ENCODE peak calls at places on chromosomes 13 and 19, in ten cellular contexts. E is pancreas; R is uterus; S is iPS DF 6.9; F is neuronal stem cell; Y is breast epithelium; A is aorta; H is psoas muscle; X is CD8-positive, alpha-beta memory T cell; O is left ventricle myocardium inferior. N is an unnamed sample. For H3K36me3 and H3K4me1, the result is how much of the 10 kb centered on the place peaks cover.

GRCh38 chr13:67063036-67063435 is 167.1 kb downstream of the PCDH9 start:
- DNase-seq in O (no peak), X (no peak), R (no peak), E (no peak), S (no peak), A (no peak), Y (peak), H (no peak), F (no peak), N (no peak)

GRCh38 chr19:51479531-51480331 is 1.4 kb downstream of the CEACAM18 start:
- DNase-seq in H (no peak), F (no peak), R (no peak), E (no peak), X (no peak), S (no peak), A (no peak), Y (no peak), O (no peak), N (no peak)

GRCh38 chr19:53868091-53868891 is 608 bp downstream of the MYADM start:
- DNase-seq in E (peak), R (peak), F (no peak), S (no peak), O (peak), H (peak), Y (peak), A (peak), X (peak), N (peak)

GRCh38 chr19:16193466-16193865 is 4.2 kb upstream of the AP1M1 start:
- DNase-seq in R (no peak), F (no peak), S (no peak), Y (no peak), H (no peak), E (no peak), O (no peak), X (no peak), A (no peak), N (peak)

GRCh38 chr13:109939838-109940237 is 153.5 kb upstream of the IRS2 start:
- DNase-seq in F (no peak), R (no peak), A (no peak), X (no peak), H (no peak), O (no peak), Y (no peak), E (no peak), S (no peak), N (no peak)

GRCh38 chr13:31925079-31925478 is 106.5 kb upstream of the FRY start:
- DNase-seq in Y (no peak), E (no peak), X (no peak), F (no peak), S (no peak), H (no peak), R (no peak), O (no peak), A (no peak), N (no peak)

GRCh38 chr13:100434010-100434763 is 154.4 kb downstream of the GGACT start:
- DNase-seq in X (no peak), S (no peak), Y (no peak), O (no peak), R (no peak), E (no peak), F (no peak), A (no peak), H (no peak), N (no peak)

GRCh38 chr13:99971576-99972189 is at the start of gene ZIC5:
- DNase-seq in F (peak), X (no peak), R (no peak), O (no peak), E (no peak), H (no peak), S (no peak), Y (no peak), A (no peak), N (peak)

GRCh38 chr13:112861876-112862615 is 107.0 kb upstream of the MCF2L start:
- DNase-seq in S (no peak), F (no peak), E (no peak), Y (no peak), O (no peak), A (no peak), R (no peak), H (no peak), X (no peak), N (no peak)

GRCh38 chr13:93941444-93941843 is 538.0 kb downstream of the DCT start:
- DNase-seq in H (no peak), R (no peak), O (no peak), E (no peak), X (no peak), Y (no peak), S (no peak), A (no peak), F (no peak), N (no peak)

GRCh38 chr13:111658150-111659100 is 338.0 kb downstream of the TEX29 start:
- DNase-seq in A (no peak), R (no peak), S (no peak), E (no peak), Y (no peak), O (no peak), H (no peak), X (no peak), F (peak), N (peak)

GRCh38 chr13:48222358-48223015 is 10.5 kb upstream of the ITM2B start:
- DNase-seq in A (peak), E (no peak), X (no peak), O (peak), R (peak), F (no peak), S (no peak), H (peak), Y (no peak), N (no peak)

GRCh38 chr19:54266133-54266532 is 9.1 kb upstream of the LILRB5 start:
- DNase-seq in R (peak), O (peak), H (peak), X (peak), E (peak), Y (peak), A (peak), F (peak), S (peak), N (peak)

GRCh38 chr19:29598496-29598895 is 7.6 kb upstream of the POP4 start:
- DNase-seq in F (no peak), X (no peak), O (no peak), R (no peak), E (no peak), S (no peak), Y (no peak), H (no peak), A (no peak), N (no peak)

GRCh38 chr19:44846455-44847143 is 502 bp downstream of the NECTIN2 start:
- DNase-seq in X (no peak), E (peak), S (peak), F (peak), H (peak), O (no peak), A (peak), R (peak), Y (peak), N (peak)

GRCh38 chr19:2546128-2547032 is 70.5 kb downstream of the GADD45B start:
- DNase-seq in R (peak), X (peak), H (peak), F (peak), O (peak), A (peak), E (peak), S (no peak), Y (peak), N (peak)

GRCh38 chr13:46551410-46552301 is 1.3 kb upstream of the LRCH1 start:
- DNase-seq in O (peak), X (peak), S (peak), A (peak), E (peak), F (peak), Y (peak), H (peak), R (peak), N (peak)

GRCh38 chr19:32387701-32388392 is 17.7 kb upstream of the DPY19L3 start:
- DNase-seq in Y (no peak), S (no peak), R (peak), X (no peak), H (no peak), O (no peak), E (no peak), A (peak), F (no peak), N (no peak)

GRCh38 chr13:61410266-61410665 is 5.4 kb downstream of the PCDH20 start:
- DNase-seq in E (no peak), F (no peak), A (no peak), H (no peak), O (no peak), S (no peak), Y (no peak), X (no peak), R (no peak), N (no peak)

GRCh38 chr19:46806651-46807050 is 18.3 kb upstream of the SLC1A5 start:
- DNase-seq in R (no peak), Y (no peak), H (no peak), F (no peak), E (no peak), S (no peak), O (no peak), X (no peak), A (no peak), N (no peak)

GRCh38 chr19:51607077-51607476 is 23.1 kb downstream of the SIGLEC5 start:
- DNase-seq in O (no peak), E (no peak), R (no peak), F (no peak), X (no peak), Y (no peak), A (no peak), S (no peak), H (no peak), N (no peak)

GRCh38 chr13:40341501-40341900 is 324.9 kb downstream of the FOXO1 start:
- DNase-seq in O (no peak), H (no peak), R (no peak), S (no peak), X (no peak), E (no peak), A (no peak), Y (no peak), F (peak), N (peak)

GRCh38 chr19:8126008-8126407 is 23.4 kb downstream of the FBN3 start:
- DNase-seq in E (no peak), O (no peak), S (no peak), R (no peak), H (no peak), F (no peak), A (no peak), X (no peak), Y (no peak), N (no peak)

GRCh38 chr13:38866649-38867048 is 124.0 kb downstream of the STOML3 start:
- DNase-seq in H (no peak), E (no peak), Y (no peak), A (no peak), O (no peak), R (no peak), X (no peak), F (no peak), S (no peak), N (no peak)

GRCh38 chr19:12065100-12065538 is 588 bp downstream of the ZNF844 start:
- DNase-seq in E (no peak), S (no peak), F (no peak), R (no peak), H (peak), X (no peak), O (peak), A (peak), Y (peak), N (no peak)

GRCh38 chr13:111209613-111210012 is 94.5 kb downstream of the ARHGEF7 start:
- DNase-seq in A (no peak), Y (no peak), E (no peak), X (no peak), F (no peak), O (no peak), H (no peak), R (no peak), S (no peak), N (no peak)

GRCh38 chr13:32228330-32229041 is 86.7 kb downstream of the ZAR1L start:
- DNase-seq in S (no peak), R (no peak), H (no peak), E (no peak), O (no peak), F (no peak), A (no peak), X (no peak), Y (no peak), N (no peak)

GRCh38 chr13:97946951-97947588 is 6.4 kb upstream of the IPO5 start:
- DNase-seq in X (no peak), H (no peak), E (no peak), F (no peak), Y (no peak), R (no peak), O (no peak), A (no peak), S (no peak), N (no peak)

GRCh38 chr13:51797664-51798488 is 6.1 kb downstream of the DHRS12 start:
- DNase-seq in X (peak), R (peak), S (no peak), H (no peak), Y (peak), F (peak), A (no peak), O (no peak), E (no peak), N (peak)

GRCh38 chr19:892243-892996 is 567 bp downstream of the MED16 start:
- DNase-seq in Y (no peak), E (no peak), H (no peak), F (no peak), A (no peak), X (peak), R (no peak), S (no peak), O (no peak), N (no peak)

GRCh38 chr13:65508745-65509144 is 1721.4 kb downstream of the PCDH9 start:
- DNase-seq in O (no peak), E (no peak), F (no peak), A (no peak), R (no peak), S (no peak), X (no peak), Y (no peak), H (no peak), N (no peak)

GRCh38 chr13:30493670-30494381 is 28.1 kb upstream of the HMGB1 start:
- DNase-seq in E (no peak), F (no peak), O (no peak), X (no peak), R (no peak), H (no peak), A (no peak), Y (no peak), S (no peak), N (no peak)

GRCh38 chr19:23261496-23262020 is 11.4 kb upstream of the ZNF724 start:
- DNase-seq in F (no peak), O (no peak), A (no peak), S (no peak), E (no peak), R (no peak), X (no peak), Y (no peak), H (no peak), N (no peak)

GRCh38 chr19:15769586-15769985 is 17.9 kb upstream of the OR10H5 start:
- DNase-seq in S (no peak), X (no peak), R (no peak), Y (no peak), H (no peak), E (no peak), F (no peak), A (no peak), O (no peak), N (no peak)

GRCh38 chr13:39016789-39017188 is 21.1 kb downstream of the PROSER1 start:
- DNase-seq in F (peak), R (no peak), O (no peak), X (no peak), Y (no peak), H (no peak), E (no peak), S (no peak), A (no peak), N (peak)

GRCh38 chr13:45715351-45715750 is 13.2 kb downstream of the CBY2 start:
- DNase-seq in X (no peak), H (no peak), A (no peak), Y (no peak), F (no peak), E (no peak), R (no peak), O (no peak), S (no peak), N (no peak)

GRCh38 chr13:48210178-48210577 is 22.8 kb upstream of the ITM2B start:
- DNase-seq in X (no peak), F (no peak), O (no peak), R (no peak), A (no peak), Y (no peak), S (no peak), E (no peak), H (no peak), N (no peak)

GRCh38 chr13:39536906-39537305 is 66.1 kb downstream of the LHFPL6 start:
- DNase-seq in R (no peak), A (no peak), S (no peak), H (no peak), E (no peak), F (no peak), Y (no peak), O (no peak), X (no peak), N (no peak)

GRCh38 chr19:38304866-38305429 is 897 bp downstream of the C19orf33 start:
- DNase-seq in S (no peak), A (no peak), R (no peak), X (no peak), F (peak), Y (peak), E (peak), O (peak), H (no peak), N (peak)
- H3K36me3 ChIP-seq in S (under half), A (under half), R (under half), X (under half), F (under half), Y (under half), E (under half), O (under half), H (under half), N (under half)

GRCh38 chr19:18647807-18648206 is 11.0 kb downstream of the KLHL26 start:
- DNase-seq in O (no peak), S (no peak), H (no peak), X (no peak), R (no peak), Y (no peak), A (no peak), F (no peak), E (no peak), N (no peak)

GRCh38 chr19:18649371-18650047 is 12.7 kb downstream of the KLHL26 start:
- DNase-seq in H (peak), R (peak), S (no peak), E (no peak), Y (no peak), A (peak), O (peak), F (no peak), X (no peak), N (no peak)

GRCh38 chr19:18647371-18647767 is 10.5 kb downstream of the KLHL26 start:
- DNase-seq in H (no peak), E (no peak), A (no peak), S (no peak), R (no peak), F (no peak), Y (no peak), X (no peak), O (no peak), N (no peak)

GRCh38 chr19:18650048-18650435 is 13.2 kb downstream of the KLHL26 start:
- DNase-seq in R (peak), Y (no peak), A (peak), S (no peak), O (peak), E (no peak), F (no peak), X (no peak), H (peak), N (no peak)

DNA sequence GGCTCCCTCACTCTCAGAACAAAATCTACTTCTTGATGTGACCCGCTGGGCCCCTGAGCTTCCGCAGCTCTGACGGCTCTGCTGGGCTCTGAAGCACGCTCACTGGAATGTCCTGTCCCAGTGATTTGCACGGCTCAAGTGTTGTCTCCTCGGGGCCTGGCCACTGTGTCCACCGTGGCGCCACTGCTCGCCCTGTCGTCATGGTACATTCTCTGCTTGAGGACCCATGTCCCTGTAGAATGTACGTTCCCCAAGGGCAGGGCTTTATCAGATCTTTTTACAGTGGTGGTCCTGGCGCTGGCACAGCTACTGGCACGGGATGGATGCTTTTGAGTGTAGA is 12.1 kb downstream of the KLHL26 start:
- DNase-seq in F (no peak), Y (no peak), X (no peak), A (no peak), R (no peak), S (no peak), E (no peak), H (peak), O (no peak), N (no peak)
- H3K4me1 ChIP-seq in F (half or more), Y (under half), X (under half), A (under half), R (under half), S (under half), E (under half), H (under half), O (half or more), N (under half)

DNA sequence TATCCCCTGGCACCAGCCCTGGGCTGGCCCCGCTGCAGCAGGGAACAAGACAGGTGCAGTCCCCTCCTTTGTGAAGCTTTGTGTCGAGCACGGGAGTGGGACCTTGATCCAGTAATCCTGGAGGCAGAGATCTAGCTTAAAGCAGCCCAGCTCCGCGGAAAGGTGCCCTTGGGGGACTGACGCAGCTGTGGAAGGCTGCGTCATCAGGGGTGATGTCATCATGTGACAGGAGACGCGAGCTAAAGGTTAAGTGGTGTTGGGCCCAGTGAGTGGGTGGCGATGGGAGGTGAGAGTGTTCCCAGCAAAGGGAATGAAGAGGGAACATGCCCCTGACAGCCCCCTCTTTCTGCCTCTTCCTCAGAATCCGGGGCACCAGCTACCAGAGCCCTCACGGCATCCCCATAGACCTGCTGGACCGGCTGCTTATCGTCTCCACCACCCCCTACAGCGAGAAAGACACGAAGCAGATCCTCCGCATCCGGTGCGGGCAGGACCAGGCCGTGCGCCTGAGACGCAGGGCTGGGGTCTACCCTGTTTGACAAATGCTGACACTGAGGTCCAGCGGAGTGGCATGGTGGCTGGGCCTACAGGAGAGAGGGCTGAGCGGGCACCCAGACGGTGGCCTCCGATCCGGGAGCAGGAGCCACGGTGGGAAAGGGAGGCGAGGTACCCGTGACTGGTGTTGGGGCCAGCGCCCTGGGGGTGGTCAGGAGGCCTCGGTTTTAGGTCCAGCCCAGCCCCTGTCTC is 2.6 kb downstream of the LHB start:
- DNase-seq in R (no peak), Y (no peak), X (no peak), E (no peak), S (no peak), O (no peak), H (no peak), A (no peak), F (no peak), N (no peak)
- H3K36me3 ChIP-seq in R (under half), Y (under half), X (under half), E (under half), S (under half), O (half or more), H (half or more), A (under half), F (under half), N (half or more)

DNA sequence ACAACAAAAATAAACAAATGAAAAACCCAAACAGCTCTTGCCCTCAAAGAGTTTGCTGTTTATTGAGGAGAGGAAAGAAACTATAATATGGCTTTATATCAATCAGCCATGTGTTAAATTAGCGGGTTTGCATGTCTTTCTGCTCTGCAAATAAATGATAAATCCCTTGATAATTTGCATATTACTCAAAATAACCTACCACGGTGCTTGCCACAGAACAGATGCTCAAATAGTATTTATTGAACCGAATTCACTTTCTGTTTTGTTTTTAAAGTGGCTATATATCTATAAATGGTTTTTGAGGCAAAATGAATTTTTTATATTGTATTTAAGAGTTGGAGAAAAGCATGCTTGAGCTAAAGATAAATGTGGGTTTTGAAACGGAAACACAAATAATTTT is 428.1 kb downstream of the ITGBL1 start:
- DNase-seq in E (no peak), H (no peak), F (no peak), R (no peak), O (no peak), S (no peak), Y (no peak), X (no peak), A (no peak), N (no peak)
- H3K4me1 ChIP-seq in E (under half), H (under half), F (under half), R (under half), O (under half), S (under half), Y (under half), X (under half), A (under half), N (under half)

GRCh38 chr19:10461047-10461949 is 41.0 kb downstream of the PDE4A start:
- DNase-seq in X (peak), R (peak), H (peak), Y (peak), F (peak), S (peak), O (peak), A (peak), E (peak), N (peak)

GRCh38 chr19:10464456-10464855 is 38.7 kb downstream of the KEAP1 start:
- DNase-seq in A (no peak), S (no peak), R (no peak), H (no peak), E (no peak), Y (no peak), X (no peak), F (no peak), O (no peak), N (no peak)

GRCh38 chr19:10460714-10461046 is 40.3 kb downstream of the PDE4A start:
- DNase-seq in R (no peak), E (no peak), S (no peak), Y (no peak), A (no peak), F (no peak), O (no peak), H (no peak), X (no peak), N (no peak)

GRCh38 chr19:10467104-10467706 is 36.0 kb downstream of the KEAP1 start:
- DNase-seq in O (no peak), R (no peak), H (no peak), X (no peak), Y (no peak), S (no peak), E (no peak), F (no peak), A (no peak), N (no peak)

GRCh38 chr19:10462557-10462956 is 40.6 kb downstream of the KEAP1 start:
- DNase-seq in A (no peak), E (no peak), X (no peak), R (no peak), O (no peak), H (no peak), F (no peak), S (no peak), Y (no peak), N (no peak)
- H3K36me3 ChIP-seq in A (under half), E (under half), X (under half), R (under half), O (half or more), H (half or more), F (under half), S (under half), Y (under half), N (under half)

N was measured in HAP-1.